ENCODE peak calls at places on chromosomes 3 and 15, in four cellular contexts. K is PC-3, T is tibial artery, R is left ventricle myocardium inferior. P is an unnamed sample.

GRCh38 chr3:127217594-127218456 is 24.9 kb downstream of the PRR23E start:
- DNase-seq in K (peak; percentile 79), T (peak; percentile 7), R (no peak), P (peak; percentile 33)

GRCh38 chr15:76203766-76204557 is 107.3 kb downstream of the ETFA start:
- DNase-seq in K (no peak), T (no peak), R (no peak), P (no peak)

GRCh38 chr3:111751961-111752360 is 107.1 kb upstream of the PHLDB2 start:
- DNase-seq in K (no peak), T (no peak), R (no peak), P (peak; percentile 78)

GRCh38 chr3:73827658-73828313 is 203.0 kb upstream of the PDZRN3 start:
- DNase-seq in K (no peak), T (no peak), R (no peak), P (no peak)

GRCh38 chr3:121152573-121152972 is 244.6 kb downstream of the STXBP5L start:
- DNase-seq in K (peak; percentile 51), T (no peak), R (no peak), P (peak; percentile 6)

GRCh38 chr3:43389388-43390254 is 103.3 kb downstream of the SNRK start:
- DNase-seq in K (peak; percentile 97), T (peak; percentile 64), R (no peak), P (peak; percentile 56)

GRCh38 chr3:104696470-104696869 is 670.2 kb upstream of the ALCAM start:
- DNase-seq in K (no peak), T (no peak), R (no peak), P (no peak)

GRCh38 chr15:67945951-67946700 is 106.3 kb upstream of the RNU6-1 start:
- DNase-seq in K (peak; percentile 63), T (no peak), R (no peak), P (peak; percentile 84)

GRCh38 chr15:69919816-69920215 is 177.9 kb downstream of the TLE3 start:
- DNase-seq in K (no peak), T (no peak), R (no peak), P (no peak)

GRCh38 chr15:90478981-90479481 is 50.7 kb upstream of the CRTC3 start:
- DNase-seq in K (peak; percentile 91), T (no peak), R (no peak), P (no peak)

GRCh38 chr3:98655666-98656065 is 62.3 kb upstream of the CPOX start:
- DNase-seq in K (peak; percentile 32), T (no peak), R (no peak), P (no peak)

GRCh38 chr3:139491966-139492365 is 15.7 kb upstream of the RBP2 start:
- DNase-seq in K (no peak), T (no peak), R (no peak), P (no peak)

GRCh38 chr15:91908401-91908800 is 54.9 kb downstream of the SLCO3A1 start:
- DNase-seq in K (peak; percentile 6), T (no peak), R (no peak), P (peak; percentile 47)

GRCh38 chr15:31511707-31512310 is 185.2 kb downstream of the KLF13 start:
- DNase-seq in K (no peak), T (no peak), R (no peak), P (no peak)

GRCh38 chr3:143265501-143266070 is 146.0 kb downstream of the CHST2 start:
- DNase-seq in K (peak; percentile 38), T (no peak), R (no peak), P (no peak)

GRCh38 chr3:52794612-52795099 is at the start of gene ITIH3:
- DNase-seq in K (no peak), T (peak; percentile 39), R (no peak), P (no peak)

GRCh38 chr3:132554437-132554836 is 42.6 kb upstream of the ACKR4 start:
- DNase-seq in K (peak; percentile 64), T (no peak), R (no peak), P (no peak)

GRCh38 chr3:72950801-72951200 is 45.8 kb upstream of the PPP4R2 start:
- DNase-seq in K (no peak), T (no peak), R (no peak), P (no peak)

GRCh38 chr3:129228891-129229585 is 20.4 kb upstream of the COPG1 start:
- DNase-seq in K (peak; percentile 85), T (no peak), R (peak; percentile 33), P (peak; percentile 55)

GRCh38 chr3:124383051-124383450 is 347.2 kb upstream of the UMPS start:
- DNase-seq in K (peak; percentile 50), T (no peak), R (no peak), P (peak; percentile 47)

GRCh38 chr3:50189274-50189673 is 2.1 kb upstream of the GNAT1 start:
- DNase-seq in K (peak; percentile 88), T (peak; percentile 75), R (peak; percentile 69), P (peak; percentile 95)

GRCh38 chr15:38069001-38069400 is 134.6 kb downstream of the TMCO5A start:
- DNase-seq in K (peak; percentile 87), T (no peak), R (no peak), P (peak; percentile 82)

GRCh38 chr3:57004154-57004730 is 56.2 kb upstream of the SPATA12 start:
- DNase-seq in K (no peak), T (no peak), R (no peak), P (no peak)

GRCh38 chr3:116020495-116020894 is 397.2 kb downstream of the GAP43 start:
- DNase-seq in K (no peak), T (no peak), R (no peak), P (no peak)

GRCh38 chr15:100879046-100879445 is 585 bp upstream of the ALDH1A3 start:
- DNase-seq in K (no peak), T (no peak), R (no peak), P (peak; percentile 59)

GRCh38 chr3:136910697-136911096 is 47.1 kb upstream of the IL20RB start:
- DNase-seq in K (no peak), T (no peak), R (no peak), P (no peak)
- H3K4me1 ChIP-seq in K (no peaks in the 10 kb centered on the region), T (peaks cover 9% of the 10 kb centered on the region), R (peaks cover 52% of the 10 kb centered on the region), P (no peaks in the 10 kb centered on the region)

GRCh38 chr3:45785626-45786150 is 10.6 kb downstream of the SLC6A20 start:
- DNase-seq in K (no peak), T (no peak), R (no peak), P (no peak)
- H3K27me3 ChIP-seq in K (no peaks in the 10 kb centered on the region), T (no peaks in the 10 kb centered on the region), R (no peaks in the 10 kb centered on the region), P (peaks cover 45% of the 10 kb centered on the region)

GRCh38 chr3:171347017-171347979 is 112.9 kb downstream of the TNIK start:
- DNase-seq in K (no peak), T (no peak), R (no peak), P (peak; percentile 39)
- H3K4me3 ChIP-seq in K (no peak overlapping the region), T (no peak overlapping the region), R (no peak overlapping the region), P (no peak overlapping the region)

GRCh38 chr15:63983071-63983711 is 63.1 kb downstream of the DAPK2 start:
- DNase-seq in K (no peak), T (no peak), R (no peak), P (no peak)
- H3K4me1 ChIP-seq in K (no peaks in the 10 kb centered on the region), T (peaks cover 30% of the 10 kb centered on the region), R (peaks cover 91% of the 10 kb centered on the region), P (peaks cover 32% of the 10 kb centered on the region)

GRCh38 chr3:137692803-137693431 is 71.2 kb upstream of the SOX14 start:
- DNase-seq in K (peak; percentile 19), T (no peak), R (no peak), P (no peak)
- H3K27me3 ChIP-seq in K (no peaks in the 10 kb centered on the region), T (no peaks in the 10 kb centered on the region), R (peaks cover 11% of the 10 kb centered on the region), P (peaks cover 2% of the 10 kb centered on the region)

GRCh38 chr15:89408512-89409183 is 74.0 kb upstream of the POLG start:
- DNase-seq in K (no peak), T (no peak), R (no peak), P (peak; percentile 12)

GRCh38 chr15:89406218-89406716 is 71.6 kb upstream of the POLG start:
- DNase-seq in K (no peak), T (no peak), R (no peak), P (peak; percentile 12)

GRCh38 chr15:89406756-89407650 is 72.4 kb upstream of the POLG start:
- DNase-seq in K (no peak), T (no peak), R (no peak), P (peak; percentile 10)

GRCh38 chr15:89409993-89410767 is 75.6 kb upstream of the POLG start:
- DNase-seq in K (no peak), T (no peak), R (no peak), P (no peak)

GRCh38 chr15:89409184-89409992 is 74.8 kb upstream of the POLG start:
- DNase-seq in K (no peak), T (no peak), R (no peak), P (peak; percentile 10)
- H3K4me3 ChIP-seq in K (no peak overlapping the region), T (peak overlapping the region; percentile 2), R (peak overlapping the region; percentile 52), P (peak overlapping the region; percentile 67)

DNA sequence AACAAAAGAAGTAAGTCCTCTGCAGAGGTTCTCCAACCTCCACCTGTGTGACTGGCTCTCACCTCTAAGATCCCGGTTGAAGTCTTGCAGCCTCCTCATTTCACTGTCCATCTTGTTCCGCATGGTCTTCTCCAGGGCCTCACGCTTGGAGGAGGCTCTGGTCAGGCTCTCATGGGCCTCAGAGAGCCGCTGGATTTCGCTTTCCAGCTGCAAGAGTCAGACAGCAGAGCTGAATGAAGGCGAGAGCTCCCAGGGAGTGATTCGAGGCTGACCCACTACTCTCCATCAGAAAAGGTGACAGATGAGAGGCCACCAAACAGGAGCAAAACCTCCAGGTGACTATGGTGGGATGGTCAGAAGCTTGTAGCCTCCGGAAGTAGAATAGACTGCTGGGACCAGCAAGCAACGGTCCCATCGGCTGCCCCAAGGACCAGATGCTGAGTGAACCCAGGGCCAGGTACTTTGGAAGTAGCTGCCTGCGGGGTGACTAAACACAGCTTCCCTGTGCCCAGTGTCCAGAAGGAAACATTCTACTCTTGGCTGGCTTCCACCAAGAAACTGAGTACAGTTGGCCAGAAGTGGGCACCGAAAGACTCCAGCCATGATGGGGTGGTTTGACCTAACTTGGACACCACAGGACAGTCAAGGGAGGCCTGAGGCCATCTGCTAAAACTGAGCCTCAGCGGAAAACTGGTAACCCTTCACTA is 7.9 kb downstream of the AMOTL2 start:
- DNase-seq in K (no peak), T (no peak), R (no peak), P (no peak)
- H3K4me1 ChIP-seq in K (peaks cover 48% of the 10 kb centered on the region), T (peaks cover 100% of the 10 kb centered on the region), R (peaks cover 99% of the 10 kb centered on the region), P (peaks cover 97% of the 10 kb centered on the region)

DNA sequence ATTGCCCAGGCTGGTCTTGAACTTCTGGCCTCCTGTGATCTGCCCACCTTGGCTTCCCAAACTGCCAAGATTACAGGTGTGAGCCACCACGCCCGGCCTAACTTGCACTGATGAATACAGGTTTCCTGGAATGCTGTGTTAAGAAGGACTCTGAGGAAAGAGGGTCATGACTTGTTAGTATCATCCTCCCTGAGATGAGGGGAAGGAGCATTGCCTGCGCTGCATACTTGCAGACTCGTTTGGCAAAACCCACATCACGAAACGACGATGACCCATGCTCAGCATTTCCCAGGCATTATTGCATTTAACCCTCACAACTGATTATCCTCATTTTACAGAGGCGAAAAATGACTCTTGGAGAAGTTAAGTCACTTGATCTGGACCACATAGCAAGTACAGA is 18.9 kb downstream of the COLQ start:
- DNase-seq in K (no peak), T (no peak), R (no peak), P (no peak)
- H3K27me3 ChIP-seq in K (peaks cover 3% of the 10 kb centered on the region), T (no peaks in the 10 kb centered on the region), R (no peaks in the 10 kb centered on the region), P (no peaks in the 10 kb centered on the region)

P was measured in adipocyte.